ENCODE peak calls at places on chromosomes 12 and 14, in five cellular contexts. P is WERI-Rb-1; Q is central memory CD4-positive, alpha-beta T cell; R is NCI-H1436; M is HEK293T. W is an unnamed sample.

GRCh38 chr14:69769623-69770022 is 2.7 kb downstream of the SRSF5 start:
- DNase-seq in P (no peak), Q (no peak), R (no peak), M (no peak), W (no peak)

GRCh38 chr14:100577321-100577985 is 9.8 kb downstream of the BEGAIN start:
- DNase-seq in P (no peak), Q (no peak), R (no peak), M (no peak), W (no peak)

GRCh38 chr12:90631581-90631980 is 323.4 kb downstream of the CCER1 start:
- DNase-seq in P (no peak), Q (no peak), R (no peak), M (no peak), W (no peak)

GRCh38 chr12:124499873-124500231 is 67.6 kb downstream of the NCOR2 start:
- DNase-seq in P (no peak), Q (no peak), R (no peak), M (no peak), W (no peak)

GRCh38 chr14:73176673-73177072 is 40.4 kb downstream of the PSEN1 start:
- DNase-seq in P (no peak), Q (no peak), R (no peak), M (no peak), W (no peak)

GRCh38 chr14:42004321-42004720 is 397.6 kb downstream of the LRFN5 start:
- DNase-seq in P (peak), Q (no peak), R (no peak), M (no peak), W (no peak)

GRCh38 chr14:55513491-55513890 is 66.5 kb upstream of the KTN1 start:
- DNase-seq in P (no peak), Q (no peak), R (no peak), M (no peak), W (no peak)

GRCh38 chr14:89533761-89534160 is 116.7 kb upstream of the FOXN3 start:
- DNase-seq in P (no peak), Q (no peak), R (no peak), M (no peak), W (no peak)

GRCh38 chr14:21320913-21321312 is 41.0 kb downstream of the RPGRIP1 start:
- DNase-seq in P (no peak), Q (no peak), R (no peak), M (no peak), W (no peak)

GRCh38 chr12:125079943-125080645 is 14.9 kb downstream of the AACS start:
- DNase-seq in P (no peak), Q (no peak), R (peak), M (no peak), W (peak)

GRCh38 chr14:100287202-100287997 is 18.8 kb downstream of the SLC25A29 start:
- DNase-seq in P (no peak), Q (no peak), R (no peak), M (no peak), W (no peak)